ENCODE peak calls at places on chromosomes 4 and X, in ten cellular contexts. J is H7; Q is GM12878; F is endodermal cell; Y is psoas muscle; N is CD4-positive, alpha-beta memory T cell; Z is upper lobe of right lung; R is keratinocyte; C is body of pancreas; X is CD4-positive, CD25-positive, alpha-beta regulatory T cell. L is an unnamed sample.

GRCh38 chrX:7146703-7147430 is 645 bp upstream of the STS start:
- DNase-seq in Y (peak; percentile 65), Q (no peak), F (no peak), C (peak; percentile 27), Z (no peak), X (peak; percentile 49), J (no peak), R (no peak), N (no peak), L (peak; percentile 33)

GRCh38 chrX:25175743-25176142 is 160.0 kb upstream of the ARX start:
- DNase-seq in N (no peak), J (no peak), Q (no peak), F (peak; percentile 50), C (no peak), X (no peak), R (no peak), Y (no peak), Z (no peak), L (no peak)

GRCh38 chr4:26051278-26051677 is 137.3 kb downstream of the SMIM20 start:
- DNase-seq in Z (no peak), C (no peak), X (no peak), Y (no peak), R (no peak), F (no peak), Q (no peak), J (no peak), N (no peak), L (no peak)

GRCh38 chr4:1939664-1940509 is 68.7 kb downstream of the NSD2 start:
- DNase-seq in J (no peak), Q (no peak), N (no peak), Z (no peak), F (no peak), R (peak; percentile 46), Y (no peak), X (no peak), C (peak; percentile 80), L (no peak)

GRCh38 chrX:111098874-111099273 is 2.9 kb downstream of the PAK3 start:
- DNase-seq in N (peak; percentile 74), C (peak; percentile 59), Y (peak; percentile 51), X (peak; percentile 67), J (peak; percentile 86), R (no peak), Q (no peak), F (peak; percentile 95), Z (peak; percentile 67), L (peak; percentile 32)

GRCh38 chrX:38811515-38812239 is 10.4 kb downstream of the MID1IP1 start:
- DNase-seq in Q (no peak), N (peak; percentile 46), J (no peak), Z (no peak), C (no peak), R (no peak), Y (no peak), F (no peak), X (peak; percentile 49), L (no peak)

GRCh38 chrX:106932492-106932923 is 12.3 kb downstream of the CLDN2 start:
- DNase-seq in Z (no peak), C (no peak), Q (no peak), X (no peak), N (no peak), F (no peak), Y (no peak), J (no peak), R (no peak), L (peak; percentile 42)

GRCh38 chr4:28357985-28358384 is 1497.3 kb downstream of the STIM2 start:
- DNase-seq in F (peak; percentile 63), R (no peak), X (no peak), Q (no peak), C (no peak), Y (no peak), J (peak; percentile 1), N (no peak), Z (no peak), L (peak; percentile 38)

GRCh38 chr4:153186046-153186728 is 18.1 kb upstream of the TRIM2 start:
- DNase-seq in R (no peak), X (no peak), F (no peak), J (no peak), N (no peak), Y (no peak), Z (no peak), C (no peak), Q (no peak), L (no peak)

GRCh38 chr4:180100433-180101344 is 2142.5 kb upstream of the TENM3 start:
- DNase-seq in Y (peak; percentile 19), Z (no peak), F (no peak), C (no peak), J (peak; percentile 3), R (no peak), N (no peak), Q (no peak), X (no peak), L (no peak)

GRCh38 chr4:6616087-6616995 is 24.1 kb upstream of the MRFAP1 start:
- DNase-seq in N (no peak), X (no peak), Q (no peak), C (no peak), J (peak; percentile 48), R (no peak), Z (no peak), F (no peak), Y (no peak), L (no peak)

GRCh38 chrX:78105944-78106650 is 2.0 kb downstream of the PGK1 start:
- DNase-seq in Y (no peak), F (no peak), N (peak; percentile 46), Z (no peak), R (no peak), Q (no peak), J (no peak), X (peak; percentile 51), C (no peak), L (no peak)

GRCh38 chr4:1192091-1192492 is 19.7 kb upstream of the SPON2 start:
- DNase-seq in R (peak; percentile 40), Q (no peak), Y (peak; percentile 91), J (no peak), F (no peak), N (no peak), Z (peak; percentile 78), C (peak; percentile 95), X (no peak), L (no peak)

GRCh38 chr4:137509855-137510282 is 22.4 kb downstream of the PCDH18 start:
- DNase-seq in X (no peak), R (no peak), N (no peak), Y (no peak), F (peak; percentile 64), Z (no peak), C (no peak), J (no peak), Q (no peak), L (no peak)

GRCh38 chr4:137514401-137515116 is 17.7 kb downstream of the PCDH18 start:
- DNase-seq in Z (no peak), Y (no peak), F (no peak), R (no peak), J (no peak), N (no peak), X (no peak), C (no peak), Q (no peak), L (no peak)

GRCh38 chr4:137510866-137511265 is 21.4 kb downstream of the PCDH18 start:
- DNase-seq in N (no peak), Z (no peak), F (no peak), R (no peak), J (no peak), C (peak; percentile 40), X (no peak), Y (no peak), Q (no peak), L (no peak)
- H3K4me3 ChIP-seq in N (no peak overlapping the region), Z (no peak overlapping the region), F (no peak overlapping the region), R (no peak overlapping the region), J (no peak overlapping the region), C (no peak overlapping the region), X (no peak overlapping the region), Y (no peak overlapping the region), Q (no peak overlapping the region), L (no peak overlapping the region)

GRCh38 chr4:87839309-87839946 is 6.7 kb downstream of the MEPE start:
- DNase-seq in F (peak; percentile 60), J (no peak), R (no peak), Q (no peak), Z (no peak), C (peak; percentile 40), Y (no peak), N (no peak), X (peak; percentile 27), L (no peak)

GRCh38 chr4:87844476-87844875 is 11.7 kb downstream of the MEPE start:
- DNase-seq in J (no peak), Q (no peak), F (no peak), N (no peak), Z (no peak), C (no peak), Y (no peak), R (no peak), X (no peak), L (no peak)

GRCh38 chr4:87840149-87840548 is 7.4 kb downstream of the MEPE start:
- DNase-seq in R (no peak), N (no peak), C (no peak), Q (no peak), Y (no peak), Z (no peak), F (no peak), X (no peak), J (no peak), L (no peak)

GRCh38 chr4:87848622-87849351 is 16.0 kb downstream of the MEPE start:
- DNase-seq in C (peak; percentile 72), Y (no peak), Z (no peak), J (no peak), N (peak; percentile 21), R (no peak), F (peak; percentile 74), X (peak; percentile 65), Q (no peak), L (no peak)

DNA sequence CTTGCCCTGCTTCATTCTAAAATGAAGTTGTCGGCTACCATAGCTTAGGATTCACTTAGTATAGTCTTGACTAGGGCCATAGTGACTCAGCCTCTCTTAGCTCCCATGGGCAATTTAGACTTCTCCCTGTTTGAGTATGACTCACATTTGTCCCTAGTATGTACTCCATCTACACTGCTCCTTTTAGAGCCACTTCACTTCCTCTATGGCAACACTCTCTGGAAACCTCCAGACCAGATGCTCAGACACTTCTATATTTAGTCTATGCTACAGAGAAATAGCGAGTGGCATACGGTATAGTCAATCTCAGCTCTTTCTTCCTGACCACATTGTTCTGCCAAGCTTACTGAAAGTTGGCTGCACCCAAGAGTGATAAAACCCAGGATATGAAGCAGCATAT is 11.2 kb downstream of the MEPE start:
- DNase-seq in Z (no peak), Y (no peak), X (no peak), N (no peak), F (no peak), C (peak; percentile 45), Q (no peak), R (no peak), J (no peak), L (no peak)
- H3K4me3 ChIP-seq in Z (no peak overlapping the region), Y (no peak overlapping the region), X (no peak overlapping the region), N (no peak overlapping the region), F (no peak overlapping the region), C (no peak overlapping the region), Q (no peak overlapping the region), R (no peak overlapping the region), J (no peak overlapping the region), L (no peak overlapping the region)

GRCh38 chr4:166535865-166536264 is 662.8 kb downstream of the TLL1 start:
- DNase-seq in N (no peak), Y (no peak), R (no peak), Q (no peak), X (no peak), J (no peak), F (no peak), C (no peak), Z (no peak), L (peak; percentile 6)
- H3K4me3 ChIP-seq in N (no peak overlapping the region), Y (no peak overlapping the region), R (no peak overlapping the region), Q (no peak overlapping the region), X (no peak overlapping the region), J (no peak overlapping the region), F (no peak overlapping the region), C (no peak overlapping the region), Z (no peak overlapping the region), L (no peak overlapping the region)

GRCh38 chr4:15374697-15375096 is 53.1 kb upstream of the C1QTNF7 start:
- DNase-seq in X (no peak), R (no peak), N (no peak), F (no peak), Z (no peak), Q (no peak), J (no peak), C (no peak), Y (no peak), L (no peak)
- H3K4me3 ChIP-seq in X (no peak overlapping the region), R (no peak overlapping the region), N (no peak overlapping the region), F (no peak overlapping the region), Z (peak overlapping the region; percentile 19), Q (no peak overlapping the region), J (no peak overlapping the region), C (no peak overlapping the region), Y (peak overlapping the region; percentile 52), L (no peak overlapping the region)

L was measured in Caco-2.